ENCODE peak calls at places on chromosome 6, in nine cellular contexts. H is fibroblast of lung, Q is heart left ventricle, T is SJCRH30, E is left lung, G is astrocyte of the spinal cord, J is posterior vena cava, F is small intestine, O is NCI-H1092. V is an unnamed sample.

GRCh38 chr6:124999105-124999764 is 37.0 kb downstream of the RNF217 start:
- DNase-seq in Q (no peak), J (no peak), H (peak; percentile 59), O (no peak), E (no peak), F (peak; percentile 59), T (no peak), G (no peak), V (no peak)

GRCh38 chr6:21856844-21857243 is 263.3 kb downstream of the SOX4 start:
- DNase-seq in J (no peak), T (no peak), G (peak; percentile 4), H (peak; percentile 63), E (no peak), Q (no peak), O (no peak), F (no peak), V (no peak)

GRCh38 chr6:11920566-11920965 is 91.5 kb upstream of the HIVEP1 start:
- DNase-seq in Q (no peak), G (no peak), E (no peak), H (no peak), T (no peak), F (no peak), J (no peak), O (no peak), V (no peak)

GRCh38 chr6:113495521-113495920 is 361.6 kb upstream of the MARCKS start:
- DNase-seq in J (no peak), O (no peak), T (peak; percentile 22), H (peak; percentile 89), F (no peak), Q (no peak), E (no peak), G (peak; percentile 77), V (no peak)

GRCh38 chr6:34349226-34349625 is 43.2 kb downstream of the NUDT3 start:
- DNase-seq in T (no peak), O (no peak), H (no peak), Q (no peak), J (no peak), F (no peak), E (no peak), G (no peak), V (no peak)

GRCh38 chr6:13913226-13914001 is 11.3 kb upstream of the RNF182 start:
- DNase-seq in T (no peak), G (no peak), J (no peak), H (no peak), O (no peak), E (no peak), F (no peak), Q (no peak), V (no peak)

GRCh38 chr6:113995632-113996031 is 24.7 kb upstream of the HDAC2 start:
- DNase-seq in Q (peak; percentile 46), H (peak; percentile 99), G (peak; percentile 98), E (no peak), J (no peak), F (peak; percentile 31), O (peak; percentile 62), T (peak; percentile 94), V (no peak)

GRCh38 chr6:128723667-128724066 is 159.3 kb upstream of the LAMA2 start:
- DNase-seq in H (peak; percentile 67), T (no peak), F (no peak), E (no peak), G (peak; percentile 67), J (no peak), O (no peak), Q (no peak), V (no peak)

GRCh38 chr6:109794201-109794926 is 103.3 kb downstream of the FIG4 start:
- DNase-seq in T (no peak), J (no peak), Q (no peak), F (no peak), H (peak; percentile 79), O (peak; percentile 24), E (no peak), G (peak; percentile 65), V (no peak)

GRCh38 chr6:165686966-165687365 is 23.9 kb upstream of the PDE10A start:
- DNase-seq in E (peak; percentile 70), O (no peak), T (no peak), H (no peak), F (no peak), G (no peak), Q (no peak), J (no peak), V (no peak)

V was measured in chondrocyte.